ENCODE peak calls at places on chromosome 2, in six cellular contexts. I is IMR-90, E is mesendoderm, G is H1, W is H9, B is neuronal stem cell. F is an unnamed sample. For H3K4me1, the result is how much of the 10 kb centered on the place peaks cover.

GRCh38 chr2:191696001-191696400 is 18.1 kb downstream of the NABP1 start:
- DNase-seq in I (peak), E (no peak), B (no peak), G (no peak), W (no peak), F (peak)

GRCh38 chr2:103959174-103960125 is 894.5 kb upstream of the POU3F3 start:
- DNase-seq in B (peak), G (peak), W (peak), E (peak), I (no peak), F (no peak)

GRCh38 chr2:38264649-38265322 is 112.3 kb downstream of the ATL2 start:
- DNase-seq in I (no peak), G (no peak), W (no peak), E (no peak), B (no peak), F (peak)

GRCh38 chr2:10900216-10901109 is 11.3 kb upstream of the KCNF1 start:
- DNase-seq in E (no peak), B (no peak), G (no peak), W (no peak), I (peak), F (peak)

GRCh38 chr2:106336740-106337139 is 131.5 kb downstream of the RGPD3 start:
- DNase-seq in E (no peak), I (no peak), G (no peak), W (no peak), B (no peak), F (no peak)

GRCh38 chr2:29700560-29700959 is 220.8 kb downstream of the ALK start:
- DNase-seq in I (peak), E (no peak), W (no peak), G (no peak), B (no peak), F (no peak)

GRCh38 chr2:149613712-149614111 is 26.1 kb upstream of the MMADHC start:
- DNase-seq in B (no peak), G (no peak), W (no peak), I (peak), E (no peak), F (peak)

GRCh38 chr2:71700880-71701397 is 247.6 kb downstream of the DYSF start:
- DNase-seq in E (no peak), I (no peak), W (no peak), B (peak), G (no peak), F (no peak)

GRCh38 chr2:236621786-236622185 is 52.2 kb downstream of the ACKR3 start:
- DNase-seq in B (no peak), W (no peak), I (no peak), E (peak), G (no peak), F (no peak)

GRCh38 chr2:216279011-216279410 is 93.3 kb downstream of the MARCHF4 start:
- DNase-seq in W (no peak), I (no peak), G (no peak), B (no peak), E (no peak), F (no peak)

GRCh38 chr2:186379052-186379451 is 107.0 kb upstream of the ZC3H15 start:
- DNase-seq in I (peak), B (no peak), E (no peak), G (no peak), W (no peak), F (no peak)

DNA sequence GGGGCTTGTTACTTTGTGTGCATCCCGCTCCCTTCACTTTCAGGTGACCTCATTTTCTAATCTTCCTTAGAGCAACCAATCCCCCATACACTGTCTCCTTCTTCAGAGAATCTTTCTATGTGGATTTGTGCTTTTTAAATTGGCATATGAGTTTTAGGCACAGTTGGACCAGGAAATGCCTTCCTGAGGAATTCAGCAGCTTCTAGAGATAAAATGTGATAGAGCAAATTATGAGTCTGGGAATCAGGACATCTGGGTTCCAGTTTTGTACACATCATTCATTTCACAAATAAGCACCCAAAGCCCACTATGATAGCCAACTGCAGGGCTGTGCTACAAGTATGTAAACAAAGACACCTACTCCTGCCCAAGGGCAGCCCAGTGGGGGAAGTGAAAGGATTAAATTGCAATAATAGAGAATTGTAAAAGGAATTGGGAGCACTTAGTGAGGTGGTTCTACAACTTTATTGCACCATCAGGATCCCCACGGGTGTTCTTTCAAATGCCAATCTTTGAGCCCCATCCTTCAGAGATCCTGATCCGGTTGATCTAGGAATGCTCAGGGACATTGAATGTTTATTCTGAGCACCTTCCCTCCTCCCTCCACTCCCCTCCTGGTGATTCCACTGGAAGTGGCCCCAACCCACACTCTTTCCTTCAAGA is 11.3 kb upstream of the KCMF1 start:
- DNase-seq in G (peak), W (peak), I (peak), B (no peak), E (peak), F (no peak)
- H3K4me1 ChIP-seq in G (under half), W (under half), I (under half), B (under half), E (under half), F (under half)

GRCh38 chr2:126733795-126734194 is 77.8 kb downstream of the GYPC start:
- DNase-seq in W (no peak), I (no peak), B (no peak), E (no peak), G (no peak), F (no peak)

GRCh38 chr2:126729896-126730295 is 73.9 kb downstream of the GYPC start:
- DNase-seq in I (no peak), W (no peak), B (no peak), G (no peak), E (no peak), F (no peak)

GRCh38 chr2:126732682-126733245 is 76.8 kb downstream of the GYPC start:
- DNase-seq in G (no peak), E (no peak), W (no peak), B (no peak), I (no peak), F (no peak)

GRCh38 chr2:126730655-126731054 is 74.7 kb downstream of the GYPC start:
- DNase-seq in G (no peak), I (no peak), W (no peak), B (no peak), E (no peak), F (no peak)

DNA sequence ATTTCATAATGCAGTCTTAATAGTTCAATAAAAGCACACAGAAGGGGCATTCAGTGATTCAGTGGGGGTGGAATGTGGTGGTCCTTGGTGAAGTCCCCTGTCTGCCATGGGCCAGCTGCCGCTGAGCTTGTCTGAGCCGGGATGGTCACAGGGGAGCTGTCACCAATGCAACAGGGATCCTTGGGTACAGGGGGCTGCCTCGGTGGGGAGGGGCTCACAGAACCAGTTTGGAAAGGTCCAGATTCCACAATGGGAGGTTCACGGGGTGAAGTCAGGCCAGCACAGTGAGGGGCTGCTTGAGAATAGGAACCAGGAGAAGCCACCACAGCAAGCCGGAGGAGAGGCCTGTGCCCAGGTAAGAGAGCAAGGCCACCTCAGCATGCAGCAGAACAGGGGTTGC is 75.4 kb downstream of the GYPC start:
- DNase-seq in I (no peak), G (no peak), W (no peak), E (no peak), B (no peak), F (no peak)
- H3K23ac ChIP-seq in I (no peak), G (no peak), W (no peak), E (no peak), B (no peak), F (no peak)

GRCh38 chr2:174013310-174013751 is 48.2 kb upstream of the SP3 start:
- DNase-seq in W (peak), E (peak), B (no peak), G (no peak), I (no peak), F (no peak)

GRCh38 chr2:174009488-174010223 is 44.5 kb upstream of the SP3 start:
- DNase-seq in G (no peak), E (no peak), I (peak), B (no peak), W (no peak), F (no peak)

GRCh38 chr2:174012347-174013309 is 47.5 kb upstream of the SP3 start:
- DNase-seq in W (peak), G (peak), I (no peak), B (no peak), E (peak), F (peak)

GRCh38 chr2:174014021-174014698 is 49.0 kb upstream of the SP3 start:
- DNase-seq in W (no peak), G (no peak), E (peak), B (no peak), I (no peak), F (no peak)

DNA sequence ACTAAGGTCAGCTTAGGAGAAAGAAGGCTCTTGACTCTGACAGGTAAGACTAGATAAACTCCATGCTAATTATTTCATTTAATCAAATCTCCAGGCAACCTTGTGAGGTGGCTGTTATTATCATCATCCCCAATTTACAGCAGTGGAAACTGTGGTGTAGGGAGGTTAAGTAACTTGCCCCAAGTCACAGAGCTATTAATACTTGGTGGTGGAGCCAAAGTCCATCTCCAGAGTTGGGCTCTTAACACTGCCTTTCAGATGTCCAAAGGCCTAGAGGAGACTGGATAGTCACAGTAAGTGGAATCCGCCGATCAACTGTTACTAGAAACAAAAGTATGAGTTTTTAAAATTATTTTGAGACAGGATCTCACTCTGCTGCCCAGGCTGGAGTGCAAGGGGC is 46.6 kb upstream of the SP3 start:
- DNase-seq in B (no peak), I (no peak), E (no peak), G (no peak), W (no peak), F (no peak)
- H3K4me1 ChIP-seq in B (under half), I (under half), E (under half), G (under half), W (under half), F (under half)

DNA sequence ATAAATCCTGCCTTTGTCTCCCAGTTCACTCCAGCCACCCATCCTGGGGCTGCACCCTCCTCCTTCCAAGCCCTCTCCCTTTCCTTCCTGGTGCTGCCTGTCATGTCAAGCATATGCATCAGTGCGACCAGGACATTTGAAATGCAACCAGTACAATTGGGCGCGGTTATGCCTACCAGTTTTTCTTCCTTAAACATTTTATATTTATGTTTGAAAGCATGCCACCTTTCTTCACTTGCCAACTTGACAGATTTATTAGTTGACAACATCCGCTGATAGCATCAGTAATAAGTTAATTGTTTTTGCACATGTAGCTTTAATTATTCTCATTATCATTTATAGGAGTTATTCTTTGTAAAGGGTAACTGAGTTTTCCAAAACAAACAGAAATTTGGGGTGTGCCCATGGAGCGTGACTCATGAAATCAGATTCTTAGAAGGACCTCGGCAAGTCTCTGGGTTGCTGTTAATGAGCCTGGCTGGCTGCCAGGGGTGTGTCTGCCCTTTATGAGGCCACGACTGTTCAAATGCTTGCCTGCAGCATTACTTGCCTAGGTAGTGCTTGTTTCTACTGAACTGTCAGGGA is 32.8 kb upstream of the IL1B start:
- DNase-seq in I (peak), E (no peak), W (no peak), G (no peak), B (no peak), F (peak)
- H3K23ac ChIP-seq in I (no peak), E (no peak), W (no peak), G (no peak), B (no peak), F (no peak)

DNA sequence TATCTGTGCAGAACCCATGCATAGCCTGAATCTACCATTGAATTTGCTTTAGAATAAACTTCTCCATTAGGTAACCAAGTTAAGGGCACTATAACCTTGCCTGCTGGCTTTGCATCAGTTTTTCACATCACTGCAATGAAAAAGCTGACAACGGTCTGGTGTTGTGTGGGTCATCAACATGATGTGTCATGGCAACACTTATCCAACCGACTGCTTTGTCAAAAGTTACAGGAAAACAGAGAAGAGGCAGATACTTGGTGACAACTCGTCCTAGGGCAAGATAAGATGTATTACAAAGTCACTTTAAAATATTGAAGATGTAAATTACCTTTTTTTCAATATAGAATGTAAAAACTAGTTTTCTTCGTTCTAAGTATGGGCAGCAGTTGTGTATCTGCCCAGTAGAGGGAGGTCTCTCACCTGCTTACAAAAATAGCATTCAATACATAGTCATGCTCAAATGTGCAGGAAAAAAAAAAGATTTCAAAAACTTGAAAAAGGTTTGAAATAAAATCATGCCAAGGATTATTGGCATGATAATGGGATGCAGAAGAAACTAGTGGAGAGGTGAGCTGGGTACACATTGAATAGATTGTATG is 96.3 kb downstream of the EVA1A start:
- DNase-seq in W (no peak), B (no peak), G (no peak), E (peak), I (peak), F (peak)
- H3K4me1 ChIP-seq in W (under half), B (under half), G (under half), E (under half), I (under half), F (under half)

GRCh38 chr2:8414946-8415869 is 266.6 kb upstream of the ID2 start:
- DNase-seq in E (no peak), I (no peak), B (no peak), G (no peak), W (no peak), F (no peak)
- H3K23ac ChIP-seq in E (no peak), I (no peak), B (no peak), G (no peak), W (no peak), F (no peak)

GRCh38 chr2:12722445-12723316 is 5.9 kb downstream of the TRIB2 start:
- DNase-seq in B (no peak), I (no peak), W (no peak), E (no peak), G (no peak), F (no peak)
- H3K4me1 ChIP-seq in B (under half), I (under half), W (under half), E (under half), G (under half), F (under half)

GRCh38 chr2:181934694-181935093 is 43.2 kb downstream of the ITPRID2 start:
- DNase-seq in B (no peak), G (no peak), I (no peak), W (no peak), E (no peak), F (no peak)
- H3K23ac ChIP-seq in B (no peak), G (no peak), I (no peak), W (no peak), E (no peak), F (no peak)